ENCODE peak calls at places on chromosomes 16 and 17, in seven cellular contexts. S, Z, V, R, L, J and H are unnamed samples.

GRCh38 chr16:66298006-66298405 is 68.5 kb upstream of the CDH5 start:
- DNase-seq in Z (no peak), R (no peak), J (no peak), S (no peak), L (no peak), V (no peak), H (no peak)

GRCh38 chr16:55232822-55233221 is 91.2 kb upstream of the IRX6 start:
- DNase-seq in Z (no peak), R (no peak), S (peak; percentile 10), V (no peak), L (no peak), J (no peak), H (no peak)

GRCh38 chr16:49280022-49280741 is 1.5 kb downstream of the CBLN1 start:
- DNase-seq in Z (peak; percentile 78), L (no peak), S (no peak), R (no peak), J (no peak), V (no peak), H (peak; percentile 77)

GRCh38 chr16:72203401-72203800 is 31.4 kb upstream of the PMFBP1 start:
- DNase-seq in J (peak; percentile 48), R (no peak), L (no peak), V (peak; percentile 65), Z (no peak), S (no peak), H (no peak)

GRCh38 chr17:75504347-75505151 is 10.8 kb downstream of the CASKIN2 start:
- DNase-seq in R (peak; percentile 35), Z (peak; percentile 73), V (peak; percentile 67), L (no peak), S (peak; percentile 70), J (peak; percentile 58), H (no peak)

GRCh38 chr17:76924345-76925332 is 56.4 kb downstream of the MGAT5B start:
- DNase-seq in Z (no peak), L (no peak), J (no peak), S (no peak), V (no peak), R (no peak), H (no peak)

GRCh38 chr17:78338860-78339259 is 21.0 kb downstream of the SOCS3 start:
- DNase-seq in V (no peak), L (no peak), S (no peak), Z (no peak), R (no peak), J (no peak), H (no peak)

GRCh38 chr17:17156107-17156506 is 50.0 kb downstream of the PLD6 start:
- DNase-seq in L (no peak), V (no peak), Z (no peak), S (no peak), J (peak; percentile 82), R (no peak), H (no peak)

GRCh38 chr16:20971420-20971819 is 70.8 kb downstream of the LYRM1 start:
- DNase-seq in R (no peak), V (no peak), S (no peak), J (no peak), Z (no peak), L (no peak), H (no peak)

GRCh38 chr16:27232875-27233605 is 29.7 kb downstream of the KDM8 start:
- DNase-seq in V (no peak), Z (no peak), R (no peak), L (no peak), S (no peak), J (no peak), H (no peak)

GRCh38 chr16:12228607-12229499 is 252.3 kb downstream of the SNX29 start:
- DNase-seq in V (peak; percentile 52), Z (peak; percentile 78), R (no peak), J (peak; percentile 75), S (no peak), L (peak; percentile 40), H (peak; percentile 77)

GRCh38 chr17:38967290-38967738 is at the start of gene FBXO47:
- DNase-seq in J (peak; percentile 81), V (no peak), L (peak; percentile 76), Z (peak; percentile 96), R (peak; percentile 59), S (peak; percentile 84), H (peak; percentile 92)

GRCh38 chr17:3905017-3905486 is 11.2 kb downstream of the P2RX1 start:
- DNase-seq in L (no peak), J (no peak), V (no peak), Z (no peak), S (no peak), R (no peak), H (no peak)

GRCh38 chr17:38444151-38444550 is 15.9 kb downstream of the ARHGAP23 start:
- DNase-seq in V (peak; percentile 87), S (peak; percentile 72), L (peak; percentile 71), Z (peak; percentile 76), J (peak; percentile 88), R (peak; percentile 25), H (peak; percentile 89)

GRCh38 chr17:27669850-27670249 is 38.9 kb downstream of the LGALS9 start:
- DNase-seq in Z (no peak), S (no peak), V (no peak), J (no peak), L (no peak), R (no peak), H (no peak)

GRCh38 chr16:65283238-65283651 is 161.4 kb upstream of the CDH11 start:
- DNase-seq in L (no peak), S (no peak), R (no peak), V (no peak), Z (no peak), J (no peak), H (no peak)

GRCh38 chr16:29993903-29994612 is 1.4 kb downstream of the HIRIP3 start:
- DNase-seq in L (no peak), V (no peak), J (no peak), R (no peak), Z (no peak), S (no peak), H (no peak)

GRCh38 chr17:79073016-79073705 is 1.5 kb upstream of the ENGASE start:
- DNase-seq in S (no peak), J (no peak), V (no peak), R (no peak), L (no peak), Z (no peak), H (peak; percentile 44)

GRCh38 chr16:75068632-75069031 is 47.9 kb downstream of the LDHD start:
- DNase-seq in R (no peak), L (no peak), S (no peak), Z (no peak), V (no peak), J (no peak), H (no peak)

GRCh38 chr16:57394444-57394843 is 10.1 kb upstream of the CCL17 start:
- DNase-seq in V (no peak), S (no peak), L (no peak), Z (no peak), J (no peak), R (no peak), H (no peak)